ENCODE peak calls at places on chromosomes 1 and 21, in eight cellular contexts. O, C, X, B, P, N, D and Q are unnamed samples.

GRCh38 chr1:41394918-41395598 is 33.8 kb downstream of the FOXO6 start:
- DNase-seq in O (peak), C (no peak), X (no peak), B (no peak), P (no peak), N (no peak), D (no peak), Q (no peak)

GRCh38 chr1:245874942-245875580 is 632.0 kb downstream of the SMYD3 start:
- DNase-seq in O (no peak), C (no peak), X (peak), B (peak), P (no peak), N (no peak), D (no peak), Q (no peak)

GRCh38 chr1:2784854-2785630 is 16.5 kb downstream of the TTC34 start:
- DNase-seq in O (no peak), C (no peak), X (no peak), B (no peak), P (no peak), N (no peak), D (no peak), Q (no peak)

GRCh38 chr1:61925591-61926298 is 183.5 kb downstream of the PATJ start:
- DNase-seq in O (no peak), C (no peak), X (no peak), B (no peak), P (no peak), N (no peak), D (no peak), Q (no peak)

GRCh38 chr1:41433501-41433900 is 51.0 kb downstream of the EDN2 start:
- DNase-seq in O (no peak), C (no peak), X (no peak), B (no peak), P (no peak), N (no peak), D (no peak), Q (no peak)

GRCh38 chr21:41828884-41829360 is 50.2 kb downstream of the PRDM15 start:
- DNase-seq in O (no peak), C (no peak), X (no peak), B (no peak), P (no peak), N (no peak), D (peak), Q (no peak)

GRCh38 chr21:45427331-45428271 is 22.6 kb downstream of the COL18A1 start:
- DNase-seq in O (peak), C (no peak), X (peak), B (peak), P (peak), N (no peak), D (no peak), Q (peak)

GRCh38 chr1:158249646-158250045 is 4.6 kb upstream of the CD1A start:
- DNase-seq in O (no peak), C (no peak), X (no peak), B (no peak), P (no peak), N (no peak), D (no peak), Q (no peak)

GRCh38 chr1:8902765-8903164 is 24.3 kb upstream of the ENO1 start:
- DNase-seq in O (no peak), C (no peak), X (no peak), B (peak), P (no peak), N (no peak), D (no peak), Q (no peak)

GRCh38 chr1:87325982-87326738 is 2.5 kb upstream of the LMO4 start:
- DNase-seq in O (peak), C (no peak), X (no peak), B (no peak), P (no peak), N (no peak), D (peak), Q (peak)